ENCODE peak calls at places on chromosome 4, in six cellular contexts. V, T, Z, W, X and G are unnamed samples.
A peak's percentile ranks its signal among the peaks of the same experiment; 100 is the strongest.

GRCh38 chr4:119310826-119311225 is 11.1 kb downstream of the FABP2 start:
- DNase-seq in Z (no peak), T (no peak), W (no peak), X (no peak), V (no peak), G (no peak)

GRCh38 chr4:2638730-2639129 is 102.3 kb downstream of the FAM193A start:
- DNase-seq in X (no peak), W (no peak), V (no peak), T (no peak), Z (no peak), G (no peak)

GRCh38 chr4:105551968-105552746 is at the start of gene ARHGEF38:
- DNase-seq in V (no peak), Z (peak; percentile 27), T (peak; percentile 72), W (no peak), X (peak; percentile 20), G (no peak)

GRCh38 chr4:150423074-150423473 is 158.9 kb upstream of the MAB21L2 start:
- DNase-seq in V (no peak), Z (no peak), W (no peak), T (no peak), X (no peak), G (no peak)

GRCh38 chr4:69860007-69860406 is at the start of gene SULT1E1:
- DNase-seq in V (no peak), W (no peak), T (no peak), Z (peak; percentile 91), X (no peak), G (no peak)

GRCh38 chr4:53313510-53313909 is 52.4 kb downstream of the SCFD2 start:
- DNase-seq in Z (peak; percentile 33), W (no peak), T (no peak), V (no peak), X (no peak), G (no peak)

GRCh38 chr4:114673306-114673705 is 74.7 kb downstream of the UGT8 start:
- DNase-seq in W (no peak), T (no peak), Z (no peak), V (no peak), X (no peak), G (no peak)

GRCh38 chr4:152289963-152290362 is 245.9 kb downstream of the FBXW7 start:
- DNase-seq in T (no peak), W (no peak), Z (no peak), X (no peak), V (no peak), G (no peak)

GRCh38 chr4:182240161-182241130 is 2.8 kb upstream of the TENM3 start:
- DNase-seq in W (no peak), T (no peak), X (peak; percentile 32), Z (peak; percentile 35), V (no peak), G (no peak)

GRCh38 chr4:57091657-57092162 is 18.5 kb downstream of the IGFBP7 start:
- DNase-seq in T (no peak), V (no peak), W (no peak), Z (no peak), X (no peak), G (no peak)

GRCh38 chr4:151035321-151035720 is 20.2 kb upstream of the LRBA start:
- DNase-seq in V (no peak), W (no peak), T (peak; percentile 30), X (no peak), Z (peak; percentile 10), G (no peak)

GRCh38 chr4:113109106-113109740 is 59.8 kb downstream of the ANK2 start:
- DNase-seq in T (no peak), X (no peak), Z (no peak), W (no peak), V (no peak), G (no peak)

GRCh38 chr4:120869511-120870278 is 52.8 kb downstream of the PRDM5 start:
- DNase-seq in Z (no peak), X (peak; percentile 33), T (no peak), V (no peak), W (no peak), G (no peak)

GRCh38 chr4:156774422-156774821 is 197.2 kb downstream of the PDGFC start:
- DNase-seq in T (no peak), Z (peak; percentile 25), X (peak; percentile 96), W (no peak), V (no peak), G (peak; percentile 73)

GRCh38 chr4:122963222-122963621 is 40.8 kb upstream of the NUDT6 start:
- DNase-seq in W (no peak), Z (peak; percentile 26), V (no peak), T (no peak), X (peak; percentile 54), G (no peak)

GRCh38 chr4:73606465-73606974 is 13.7 kb downstream of the RASSF6 start:
- DNase-seq in T (no peak), W (peak; percentile 26), V (no peak), X (no peak), Z (no peak), G (no peak)

GRCh38 chr4:26135331-26135730 is 185.5 kb upstream of the RBPJ start:
- DNase-seq in W (no peak), T (no peak), X (no peak), V (no peak), Z (no peak), G (no peak)

GRCh38 chr4:39446842-39447573 is 11.7 kb downstream of the RPL9 start:
- DNase-seq in V (peak; percentile 40), T (peak; percentile 78), X (peak; percentile 82), W (peak; percentile 63), Z (peak; percentile 60), G (peak; percentile 73)

GRCh38 chr4:128244379-128244778 is 43.2 kb downstream of the PGRMC2 start:
- DNase-seq in T (no peak), V (no peak), X (peak; percentile 75), W (no peak), Z (no peak), G (no peak)

GRCh38 chr4:52853351-52853750 is 8.8 kb upstream of the RASL11B start:
- DNase-seq in W (no peak), T (no peak), X (peak; percentile 70), Z (peak; percentile 29), V (no peak), G (no peak)

GRCh38 chr4:111879539-111879938 is 265.7 kb upstream of the FAM241A start:
- DNase-seq in W (no peak), X (no peak), Z (no peak), V (no peak), T (no peak), G (no peak)

GRCh38 chr4:104531390-104531789 is 36.7 kb upstream of the CXXC4 start:
- DNase-seq in T (no peak), W (no peak), Z (no peak), X (no peak), V (no peak), G (no peak)

GRCh38 chr4:53455766-53456165 is 78.3 kb downstream of the FIP1L1 start:
- DNase-seq in T (no peak), W (no peak), X (no peak), Z (no peak), V (no peak), G (no peak)

GRCh38 chr4:180560896-180561295 is 1682.3 kb upstream of the TENM3 start:
- DNase-seq in X (no peak), T (no peak), V (no peak), W (no peak), Z (peak; percentile 15), G (no peak)

GRCh38 chr4:73713650-73714049 is 26.7 kb upstream of the CXCL8 start:
- DNase-seq in V (no peak), Z (no peak), T (no peak), W (no peak), X (no peak), G (no peak)

GRCh38 chr4:168759959-168760527 is 250.0 kb downstream of the CBR4 start:
- DNase-seq in Z (no peak), V (no peak), X (no peak), T (no peak), W (no peak), G (no peak)

GRCh38 chr4:115113382-115114106 is at the start of gene NDST4:
- DNase-seq in V (no peak), T (no peak), W (no peak), Z (no peak), X (peak; percentile 54), G (no peak)

GRCh38 chr4:22670953-22671352 is 21.8 kb upstream of the GBA3 start:
- DNase-seq in W (no peak), Z (no peak), V (no peak), T (no peak), X (peak; percentile 17), G (no peak)

GRCh38 chr4:78939667-78940008 is 400 bp upstream of the PAQR3 start:
- DNase-seq in X (no peak), T (no peak), Z (no peak), V (no peak), W (no peak), G (no peak)
- H3K27ac ChIP-seq in X (peak overlapping the region; percentile 65), T (no peak overlapping the region), Z (peak overlapping the region; percentile 69), V (peak overlapping the region; percentile 75), W (no peak overlapping the region), G (no peak overlapping the region)

GRCh38 chr4:86442881-86443280 is 83.0 kb upstream of the MAPK10 start:
- DNase-seq in X (no peak), W (no peak), V (no peak), T (no peak), Z (no peak), G (no peak)
- H3K27ac ChIP-seq in X (no peak overlapping the region), W (no peak overlapping the region), V (no peak overlapping the region), T (no peak overlapping the region), Z (no peak overlapping the region), G (no peak overlapping the region)

GRCh38 chr4:44725166-44725565 is 1.2 kb downstream of the GNPDA2 start:
- DNase-seq in W (no peak), X (peak; percentile 62), V (no peak), T (no peak), Z (no peak), G (no peak)
- H3K27ac ChIP-seq in W (no peak overlapping the region), X (peak overlapping the region; percentile 60), V (no peak overlapping the region), T (no peak overlapping the region), Z (no peak overlapping the region), G (no peak overlapping the region)

GRCh38 chr4:10120943-10121567 is 4.5 kb upstream of the WDR1 start:
- DNase-seq in T (no peak), Z (no peak), V (no peak), W (no peak), X (no peak), G (no peak)
- H3K27ac ChIP-seq in T (no peak overlapping the region), Z (no peak overlapping the region), V (no peak overlapping the region), W (no peak overlapping the region), X (no peak overlapping the region), G (no peak overlapping the region)

GRCh38 chr4:42637861-42638260 is 19.0 kb downstream of the ATP8A1 start:
- DNase-seq in W (no peak), T (no peak), Z (no peak), V (no peak), X (no peak), G (no peak)

GRCh38 chr4:42636591-42636990 is 20.3 kb downstream of the ATP8A1 start:
- DNase-seq in W (no peak), Z (no peak), T (no peak), V (no peak), X (no peak), G (no peak)

GRCh38 chr4:42638276-42638675 is 18.6 kb downstream of the ATP8A1 start:
- DNase-seq in T (no peak), X (no peak), Z (no peak), V (no peak), W (no peak), G (no peak)

GRCh38 chr4:42638993-42639392 is 17.9 kb downstream of the ATP8A1 start:
- DNase-seq in T (no peak), Z (no peak), V (no peak), W (no peak), X (no peak), G (no peak)

DNA sequence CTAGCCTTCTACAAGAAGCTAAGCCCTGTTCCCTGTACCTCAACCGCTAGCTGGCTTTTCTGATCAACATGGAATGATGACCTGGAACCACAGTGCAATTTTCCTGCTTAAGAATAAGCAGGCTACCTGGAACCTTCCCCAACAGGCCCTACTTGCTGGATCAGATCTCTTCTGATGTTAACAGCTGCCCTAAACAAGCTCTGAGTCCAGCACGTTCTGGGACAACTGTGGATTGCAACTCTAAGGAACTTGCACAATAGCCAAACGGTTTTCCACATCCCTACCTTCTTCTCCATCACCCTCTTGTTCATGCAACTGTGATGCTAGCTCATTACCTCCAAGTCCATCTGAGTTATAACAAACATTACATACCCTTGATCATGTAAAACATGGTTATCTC is 19.8 kb downstream of the ATP8A1 start:
- DNase-seq in W (no peak), V (no peak), Z (no peak), X (no peak), T (no peak), G (no peak)
- H3K27ac ChIP-seq in W (no peak overlapping the region), V (no peak overlapping the region), Z (no peak overlapping the region), X (no peak overlapping the region), T (no peak overlapping the region), G (no peak overlapping the region)